ENCODE peak calls at places on chromosomes 1 and 21, in five cellular contexts. G, V, A, I and H are unnamed samples.
A peak's percentile ranks its signal among the peaks of the same experiment; 100 is the strongest.

GRCh38 chr21:20570824-20571232 is 427.4 kb upstream of the NCAM2 start:
- DNase-seq in I (no peak), V (no peak), G (no peak), A (peak; percentile 37), H (no peak)

GRCh38 chr1:44806704-44807363 is at the start of gene DYNLT4:
- DNase-seq in G (no peak), V (no peak), A (no peak), I (no peak), H (no peak)

GRCh38 chr1:3435666-3436065 is 18.8 kb upstream of the ARHGEF16 start:
- DNase-seq in V (no peak), G (no peak), I (peak; percentile 11), A (no peak), H (no peak)

GRCh38 chr1:220818421-220819173 is 31.9 kb downstream of the MTARC1 start:
- DNase-seq in V (no peak), I (no peak), A (no peak), G (no peak), H (no peak)

GRCh38 chr1:115135681-115136080 is 46.4 kb upstream of the TSPAN2 start:
- DNase-seq in A (peak; percentile 33), I (no peak), G (no peak), V (no peak), H (peak; percentile 67)

GRCh38 chr21:28337319-28337718 is 655.4 kb downstream of the LTN1 start:
- DNase-seq in V (peak; percentile 37), G (no peak), I (no peak), A (peak; percentile 75), H (peak; percentile 61)

GRCh38 chr1:109716121-109716520 is 4.1 kb downstream of the GSTM5 start:
- DNase-seq in I (no peak), G (no peak), V (no peak), A (no peak), H (no peak)

GRCh38 chr21:45364464-45365185 is 40.3 kb upstream of the COL18A1 start:
- DNase-seq in V (no peak), G (no peak), I (no peak), A (peak; percentile 61), H (no peak)

GRCh38 chr1:39886757-39887231 is 3.5 kb upstream of the TRIT1 start:
- DNase-seq in A (no peak), I (no peak), V (no peak), G (no peak), H (no peak)

GRCh38 chr1:218281285-218281684 is 3.8 kb upstream of the RRP15 start:
- DNase-seq in I (no peak), V (peak; percentile 14), A (no peak), G (no peak), H (no peak)

GRCh38 chr1:98929456-98929855 is 75.2 kb downstream of the PLPPR5 start:
- DNase-seq in G (no peak), V (no peak), I (no peak), A (no peak), H (no peak)

GRCh38 chr1:18734461-18735368 is 104.1 kb downstream of the PAX7 start:
- DNase-seq in A (no peak), I (no peak), G (peak; percentile 10), V (no peak), H (no peak)

GRCh38 chr1:48405400-48405799 is 66.6 kb downstream of the SPATA6 start:
- DNase-seq in V (no peak), A (no peak), I (no peak), G (no peak), H (no peak)

GRCh38 chr1:11845641-11846335 is 1.8 kb downstream of the NPPA start:
- DNase-seq in V (peak; percentile 18), I (no peak), A (peak; percentile 47), G (no peak), H (peak; percentile 48)

GRCh38 chr1:27005648-27006496 is 6.8 kb downstream of the TENT5B start:
- DNase-seq in V (no peak), A (no peak), G (no peak), I (no peak), H (no peak)

GRCh38 chr1:17258116-17258757 is 9.3 kb downstream of the PADI3 start:
- DNase-seq in A (peak; percentile 31), V (no peak), G (no peak), I (no peak), H (peak; percentile 33)

GRCh38 chr21:36082140-36082742 is 12.4 kb downstream of the CBR1 start:
- DNase-seq in I (no peak), G (no peak), A (no peak), V (no peak), H (no peak)

GRCh38 chr1:67691712-67692111 is 6.7 kb downstream of the GADD45A start:
- DNase-seq in V (no peak), I (no peak), G (no peak), A (no peak), H (peak; percentile 37)

GRCh38 chr1:205318231-205318991 is 3.1 kb downstream of the NUAK2 start:
- DNase-seq in V (peak; percentile 93), I (peak; percentile 60), G (no peak), A (no peak), H (peak; percentile 98)

GRCh38 chr21:44329086-44329889 is 9.9 kb downstream of the CFAP410 start:
- DNase-seq in V (no peak), A (no peak), G (no peak), I (no peak), H (no peak)

GRCh38 chr21:42262826-42263225 is 43.9 kb downstream of the ABCG1 start:
- DNase-seq in G (peak; percentile 73), I (peak; percentile 79), V (peak; percentile 52), A (peak; percentile 24), H (peak; percentile 83)

DNA sequence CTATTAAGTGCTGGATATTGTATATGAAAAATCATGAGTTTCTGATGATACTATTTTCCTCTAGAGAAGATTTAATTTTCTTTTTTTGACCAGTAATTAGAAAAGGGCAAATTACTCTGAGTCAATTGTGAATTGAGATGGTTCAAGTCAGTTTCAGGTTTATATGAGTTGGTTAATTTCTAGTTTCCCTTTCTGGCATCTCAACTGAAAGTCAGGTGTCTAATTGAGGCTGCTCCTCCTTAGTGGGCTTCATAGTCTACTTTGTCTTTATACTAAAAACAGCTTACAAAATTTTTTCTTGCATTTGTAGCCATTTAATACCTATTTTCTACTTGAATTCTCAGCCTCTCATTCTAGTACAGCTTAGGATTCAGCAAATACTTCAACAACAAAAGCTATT is 387.3 kb downstream of the RPS6KC1 start:
- DNase-seq in G (no peak), I (no peak), A (no peak), V (no peak), H (no peak)
- TF ChIP-seq CTCF in G (no peak), I (no peak), A (no peak), V (no peak), H (no peak)

DNA sequence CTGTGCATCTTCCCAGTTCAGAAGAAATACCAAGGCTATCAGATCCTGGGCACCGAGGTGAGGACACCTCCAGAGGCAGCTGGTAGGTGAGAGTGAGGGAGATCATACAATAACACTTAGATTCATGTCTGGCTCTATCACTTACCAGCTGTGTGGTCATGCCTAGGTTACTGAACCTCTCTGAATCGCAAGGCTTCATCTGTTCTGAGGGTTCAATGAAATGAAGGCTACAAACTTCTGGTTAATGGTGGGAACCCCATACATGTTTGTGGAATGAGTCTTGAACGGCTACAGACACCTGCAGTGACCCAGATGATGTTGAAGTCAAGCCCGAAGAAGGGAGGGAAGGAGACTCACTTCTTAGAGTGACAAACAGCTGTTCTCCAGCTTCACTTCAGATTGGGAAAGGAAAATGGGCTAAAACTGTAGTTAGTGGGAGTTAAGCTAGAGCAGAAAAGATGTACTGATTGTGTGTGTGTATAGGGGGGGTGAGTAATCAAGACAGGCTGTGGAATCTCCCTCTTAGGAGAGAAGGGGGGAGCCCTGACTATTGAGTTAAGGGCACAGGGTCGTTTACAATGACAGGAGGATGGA is 714 bp upstream of the RSPO1 start:
- DNase-seq in A (no peak), V (no peak), I (no peak), G (no peak), H (no peak)
- H3K4me3 ChIP-seq in A (no peak overlapping the region), V (no peak overlapping the region), I (no peak overlapping the region), G (no peak overlapping the region), H (no peak overlapping the region)

GRCh38 chr21:32920474-32920873 is 105.3 kb upstream of the OLIG2 start:
- DNase-seq in I (no peak), A (no peak), V (no peak), G (no peak), H (no peak)

GRCh38 chr21:32917392-32918135 is 108.2 kb upstream of the OLIG2 start:
- DNase-seq in G (peak; percentile 47), I (no peak), A (peak; percentile 34), V (no peak), H (no peak)

GRCh38 chr21:32925098-32925497 is 100.6 kb upstream of the OLIG2 start:
- DNase-seq in I (no peak), V (no peak), A (no peak), G (no peak), H (no peak)

GRCh38 chr21:32918467-32919140 is 107.1 kb upstream of the OLIG2 start:
- DNase-seq in A (no peak), V (no peak), I (no peak), G (no peak), H (no peak)

DNA sequence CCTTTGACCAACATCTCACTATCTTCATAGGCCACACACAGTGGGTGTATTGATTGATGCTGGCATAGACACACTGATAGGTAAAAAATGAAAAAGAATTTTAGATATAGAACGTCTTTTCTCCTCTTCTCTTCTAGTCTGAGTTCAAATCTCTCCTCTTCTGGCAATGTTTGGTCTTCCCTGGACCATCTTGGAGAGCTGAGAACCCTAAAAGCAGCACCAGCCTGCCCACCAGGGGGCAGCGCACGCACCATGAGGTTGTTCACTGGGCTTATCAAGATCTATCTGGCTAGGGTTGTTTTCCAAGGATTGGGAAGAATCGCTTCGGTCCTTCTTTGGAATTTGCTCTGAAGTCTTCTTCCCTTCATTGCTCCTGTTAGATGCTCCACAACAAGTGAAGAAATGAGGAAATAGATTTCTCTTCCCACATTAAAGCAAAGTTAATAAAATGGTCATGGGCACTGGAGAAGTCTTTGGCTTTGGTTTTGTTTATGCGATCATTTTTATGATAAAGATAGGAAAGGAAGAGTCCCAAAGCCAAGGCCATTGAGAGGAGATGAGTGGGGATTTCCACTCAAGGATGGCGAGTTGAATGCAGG is 104.0 kb upstream of the OLIG2 start:
- DNase-seq in G (no peak), A (peak; percentile 6), I (no peak), V (no peak), H (peak; percentile 11)
- TF ChIP-seq CTCF in G (peak; percentile 10), A (peak; percentile 45), I (peak; percentile 45), V (peak; percentile 31), H (peak; percentile 14)

GRCh38 chr1:6594977-6595740 is 7.5 kb downstream of the KLHL21 start:
- DNase-seq in G (no peak), V (no peak), A (no peak), I (no peak), H (no peak)

GRCh38 chr1:6597777-6598131 is 4.9 kb downstream of the KLHL21 start:
- DNase-seq in A (no peak), I (no peak), G (no peak), V (no peak), H (no peak)

GRCh38 chr1:6593810-6594209 is 8.9 kb downstream of the KLHL21 start:
- DNase-seq in I (no peak), A (no peak), G (no peak), V (no peak), H (no peak)

GRCh38 chr1:6596886-6597776 is 5.5 kb downstream of the KLHL21 start:
- DNase-seq in I (no peak), G (no peak), V (no peak), A (no peak), H (no peak)

DNA sequence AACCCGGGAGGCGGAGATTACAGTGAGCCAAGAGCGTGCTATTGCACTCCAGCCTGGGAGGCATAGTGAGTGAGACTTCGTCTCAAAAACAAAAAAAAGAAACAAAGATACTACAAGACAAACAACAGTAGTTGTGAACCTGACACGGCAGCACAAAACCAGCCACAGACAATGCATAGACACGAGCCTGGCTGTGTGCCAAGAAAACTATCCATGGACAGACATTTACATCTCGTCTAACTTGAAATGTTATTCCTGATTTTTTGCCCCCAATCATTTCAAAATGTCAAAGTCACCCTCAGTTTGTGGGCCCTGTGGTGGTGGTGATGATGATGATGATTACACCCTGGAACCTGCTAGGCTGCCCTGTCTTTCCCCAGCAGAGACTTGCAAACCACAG is 6.3 kb downstream of the KLHL21 start:
- DNase-seq in V (no peak), G (no peak), I (no peak), A (no peak), H (no peak)
- H3K4me3 ChIP-seq in V (no peak overlapping the region), G (no peak overlapping the region), I (no peak overlapping the region), A (no peak overlapping the region), H (no peak overlapping the region)